ENCODE peak calls at places on chromosome X, in eight cellular contexts. W, V, Y, K, S, M, N and O are unnamed samples.

GRCh38 chrX:67346667-67347066 is 197.2 kb upstream of the AR start:
- DNase-seq in W (no peak), V (no peak), Y (no peak), K (no peak), S (no peak), M (no peak), N (no peak), O (no peak)

GRCh38 chrX:48897157-48897620 is 379 bp downstream of the TIMM17B start:
- DNase-seq in W (peak), V (peak), Y (peak), K (peak), S (peak), M (peak), N (no peak), O (peak)

GRCh38 chrX:120769576-120770341 is 105.9 kb downstream of the CT47B1 start:
- DNase-seq in W (no peak), V (no peak), Y (peak), K (no peak), S (no peak), M (no peak), N (peak), O (no peak)

GRCh38 chrX:39645059-39645895 is 452.5 kb downstream of the BCOR start:
- DNase-seq in W (peak), V (no peak), Y (peak), K (peak), S (no peak), M (peak), N (no peak), O (no peak)

GRCh38 chrX:37474478-37474877 is 97.0 kb upstream of the LANCL3 start:
- DNase-seq in W (no peak), V (no peak), Y (no peak), K (no peak), S (no peak), M (no peak), N (no peak), O (no peak)

GRCh38 chrX:40145670-40146470 is 48.1 kb upstream of the BCOR start:
- DNase-seq in W (no peak), V (no peak), Y (no peak), K (no peak), S (no peak), M (no peak), N (no peak), O (no peak)

GRCh38 chrX:17411189-17411588 is 36.2 kb downstream of the NHS start:
- DNase-seq in W (no peak), V (no peak), Y (no peak), K (no peak), S (no peak), M (no peak), N (no peak), O (no peak)

GRCh38 chrX:50805316-50805715 is 8.7 kb downstream of the SHROOM4 start:
- DNase-seq in W (no peak), V (no peak), Y (no peak), K (no peak), S (no peak), M (no peak), N (no peak), O (no peak)

GRCh38 chrX:69152398-69152797 is 12.9 kb downstream of the PJA1 start:
- DNase-seq in W (no peak), V (no peak), Y (no peak), K (no peak), S (no peak), M (no peak), N (no peak), O (no peak)

GRCh38 chrX:76428243-76429130 is 977 bp downstream of the MAGEE1 start:
- DNase-seq in W (no peak), V (peak), Y (no peak), K (peak), S (peak), M (peak), N (peak), O (peak)

GRCh38 chrX:20498851-20499635 is 232.3 kb upstream of the RPS6KA3 start:
- DNase-seq in W (no peak), V (no peak), Y (peak), K (no peak), S (no peak), M (no peak), N (no peak), O (no peak)

GRCh38 chrX:119762718-119763117 is 4.3 kb downstream of the SOWAHD start:
- DNase-seq in W (no peak), V (no peak), Y (no peak), K (no peak), S (no peak), M (no peak), N (no peak), O (no peak)

GRCh38 chrX:107272431-107272921 is 66.1 kb downstream of the DNAAF6 start:
- DNase-seq in W (no peak), V (no peak), Y (no peak), K (no peak), S (no peak), M (no peak), N (no peak), O (no peak)

GRCh38 chrX:79161655-79162054 is 17.2 kb downstream of the GPR174 start:
- DNase-seq in W (no peak), V (no peak), Y (no peak), K (no peak), S (no peak), M (peak), N (peak), O (peak)

GRCh38 chrX:152968193-152968592 is 25.7 kb downstream of the PNMA5 start:
- DNase-seq in W (no peak), V (no peak), Y (no peak), K (no peak), S (no peak), M (no peak), N (no peak), O (no peak)

GRCh38 chrX:118521435-118521834 is 25.8 kb downstream of the DOCK11 start:
- DNase-seq in W (no peak), V (no peak), Y (peak), K (no peak), S (no peak), M (no peak), N (no peak), O (no peak)